ENCODE peak calls at places on chromosomes 7 and 10, in ten cellular contexts. P, D, M, X, H, C, Y, S, B and Z are unnamed samples.

GRCh38 chr10:13717936-13718772 is 131.4 kb downstream of the PRPF18 start:
- DNase-seq in H (no peak), P (peak; percentile 78), Y (no peak), D (peak; percentile 57), B (peak; percentile 77), S (peak; percentile 21), C (no peak), M (no peak), X (peak; percentile 90), Z (no peak)

GRCh38 chr7:26686448-26686981 is 177.9 kb downstream of the SKAP2 start:
- DNase-seq in B (peak; percentile 19), P (no peak), S (no peak), M (peak; percentile 33), H (peak; percentile 50), X (no peak), D (no peak), Y (no peak), C (peak; percentile 59), Z (no peak)

GRCh38 chr7:11170160-11170559 is 196.5 kb downstream of the PHF14 start:
- DNase-seq in B (no peak), D (no peak), C (no peak), X (no peak), P (no peak), Y (no peak), M (no peak), S (no peak), H (no peak), Z (no peak)

GRCh38 chr7:19972872-19973271 is 199.5 kb upstream of the TMEM196 start:
- DNase-seq in Y (no peak), D (no peak), B (no peak), X (no peak), H (no peak), S (no peak), P (no peak), M (no peak), C (no peak), Z (no peak)

GRCh38 chr10:20892011-20892585 is 5.0 kb downstream of the NEBL start:
- DNase-seq in C (no peak), B (no peak), M (no peak), S (no peak), X (no peak), P (no peak), Y (no peak), D (no peak), H (no peak), Z (no peak)

GRCh38 chr10:8365935-8366911 is 311.7 kb downstream of the GATA3 start:
- DNase-seq in P (no peak), D (peak; percentile 54), B (no peak), C (peak; percentile 46), Y (no peak), X (no peak), M (no peak), S (no peak), H (no peak), Z (no peak)

GRCh38 chr7:99624487-99624886 is 7.7 kb downstream of the ZSCAN25 start:
- DNase-seq in Y (no peak), P (peak; percentile 73), B (no peak), H (no peak), X (no peak), D (no peak), C (no peak), M (no peak), S (no peak), Z (no peak)

GRCh38 chr10:44647877-44648542 is 263.1 kb upstream of the CXCL12 start:
- DNase-seq in M (no peak), X (no peak), B (peak; percentile 21), Y (no peak), C (no peak), P (no peak), H (no peak), D (peak; percentile 3), S (no peak), Z (no peak)

GRCh38 chr10:80660266-80660665 is 122.6 kb downstream of the SH2D4B start:
- DNase-seq in B (no peak), X (no peak), C (no peak), D (no peak), M (no peak), H (no peak), S (no peak), Y (no peak), P (no peak), Z (no peak)

GRCh38 chr7:2823124-2823523 is 21.0 kb downstream of the GNA12 start:
- DNase-seq in B (no peak), D (no peak), H (no peak), M (no peak), Y (no peak), S (no peak), X (no peak), P (no peak), C (no peak), Z (no peak)

GRCh38 chr7:91953618-91954017 is 13.0 kb downstream of the AKAP9 start:
- DNase-seq in S (no peak), C (no peak), D (no peak), Y (no peak), B (no peak), H (no peak), P (no peak), X (peak; percentile 7), M (no peak), Z (no peak)

GRCh38 chr10:75071756-75072155 is 39.7 kb upstream of the SAMD8 start:
- DNase-seq in B (no peak), X (no peak), P (no peak), M (no peak), H (no peak), Y (no peak), D (no peak), C (no peak), S (no peak), Z (no peak)

DNA sequence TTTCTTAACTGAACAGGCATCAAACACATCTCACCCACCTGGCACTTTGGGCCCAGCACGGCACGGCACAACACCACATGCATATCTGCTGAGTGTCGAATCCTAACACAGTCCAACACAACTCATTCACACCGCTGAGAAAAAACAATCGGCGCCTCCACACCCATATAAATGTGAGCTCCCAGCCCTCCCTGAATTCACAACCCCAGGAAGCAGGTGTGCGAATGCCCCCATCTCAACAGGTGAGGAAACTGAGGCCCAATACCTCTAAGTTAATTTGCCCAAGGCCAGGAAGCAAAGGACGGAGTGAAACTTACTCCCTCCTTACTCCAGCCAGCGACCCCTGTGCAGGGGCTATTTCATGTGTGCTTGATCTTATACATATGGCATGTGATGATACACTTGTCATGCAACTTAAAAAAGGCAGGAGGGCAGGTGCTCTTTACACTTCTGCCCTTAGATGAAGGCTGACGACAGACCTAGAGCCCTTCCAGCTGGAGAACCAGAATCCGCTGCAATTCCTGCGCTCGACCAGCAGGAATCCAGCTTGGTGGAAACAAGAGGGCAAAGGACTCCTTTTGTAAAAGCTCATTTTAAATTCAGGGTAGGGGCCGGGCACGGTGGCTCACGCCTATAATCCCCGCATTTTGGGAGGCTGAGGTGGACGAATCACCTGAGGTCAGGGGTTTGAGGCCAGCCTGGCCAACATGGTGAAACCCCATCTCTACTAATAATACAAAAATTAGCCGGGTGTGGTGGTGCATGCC is 116.0 kb downstream of the LARP4B start:
- DNase-seq in Y (no peak), B (no peak), C (no peak), P (no peak), S (no peak), M (no peak), H (no peak), D (no peak), X (no peak), Z (no peak)
- TF ChIP-seq CTCF in Y (no peak), B (no peak), C (no peak), P (no peak), S (no peak), M (peak; percentile 38), H (peak; percentile 22), D (no peak), X (peak; percentile 46), Z (no peak)

GRCh38 chr7:30703756-30704155 is 21.5 kb upstream of the CRHR2 start:
- DNase-seq in Y (no peak), M (no peak), C (no peak), D (no peak), B (no peak), X (no peak), H (no peak), P (no peak), S (no peak), Z (no peak)

GRCh38 chr7:30699706-30700495 is 17.6 kb upstream of the CRHR2 start:
- DNase-seq in C (no peak), P (no peak), H (peak; percentile 33), X (no peak), D (no peak), Y (no peak), B (no peak), S (no peak), M (no peak), Z (no peak)

GRCh38 chr7:30700941-30701340 is 18.7 kb upstream of the CRHR2 start:
- DNase-seq in P (no peak), X (no peak), C (no peak), Y (no peak), B (no peak), M (no peak), S (no peak), H (no peak), D (no peak), Z (no peak)

GRCh38 chr7:30705008-30705407 is 22.8 kb upstream of the CRHR2 start:
- DNase-seq in Y (no peak), P (no peak), H (no peak), D (no peak), B (no peak), M (no peak), S (no peak), C (no peak), X (no peak), Z (no peak)

DNA sequence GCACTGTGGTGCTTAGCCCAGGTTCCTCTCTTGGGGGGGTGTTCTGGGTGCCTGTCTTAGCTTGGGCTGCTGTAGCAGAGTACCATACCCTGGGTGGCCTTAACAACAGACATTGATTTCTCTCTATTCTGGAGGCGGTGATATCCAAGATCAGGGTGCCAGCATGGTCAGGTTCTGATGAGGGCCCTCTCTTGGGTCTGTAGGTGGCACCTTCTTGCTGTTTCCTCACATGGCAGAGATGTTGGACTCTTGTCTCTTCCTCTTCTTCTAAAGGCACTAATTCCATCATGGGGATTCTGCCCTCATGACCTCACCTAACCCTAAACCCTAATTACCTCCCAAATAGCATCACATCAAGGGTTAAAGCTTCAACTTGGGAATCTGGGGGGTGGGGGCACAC is 19.9 kb upstream of the CRHR2 start:
- DNase-seq in C (no peak), D (no peak), B (no peak), M (no peak), Y (no peak), P (no peak), S (no peak), X (no peak), H (no peak), Z (no peak)
- TF ChIP-seq CTCF in C (no peak), D (peak; percentile 34), B (no peak), M (no peak), Y (no peak), P (no peak), S (no peak), X (peak; percentile 17), H (no peak), Z (no peak)

GRCh38 chr7:37430126-37430525 is 18.5 kb downstream of the ELMO1 start:
- DNase-seq in B (no peak), Y (no peak), P (no peak), X (no peak), S (no peak), D (no peak), H (no peak), M (no peak), C (no peak), Z (no peak)
- TF ChIP-seq CTCF in B (no peak), Y (no peak), P (no peak), X (no peak), S (no peak), D (no peak), H (no peak), M (no peak), C (no peak), Z (no peak)

GRCh38 chr7:36923185-36923584 is 198.9 kb upstream of the AOAH start:
- DNase-seq in C (no peak), H (no peak), S (no peak), X (no peak), Y (no peak), D (no peak), P (no peak), B (no peak), M (no peak), Z (no peak)
- TF ChIP-seq CTCF in C (no peak), H (no peak), S (no peak), X (no peak), Y (no peak), D (no peak), P (no peak), B (no peak), M (no peak), Z (no peak)